ENCODE peak calls at places on chromosomes 3 and 15, in five cellular contexts. Y is kidney, N is left lung, G is colonic mucosa, D is astrocyte. A is an unnamed sample. For H3K4me1, the result is how much of the 10 kb centered on the place peaks cover.

GRCh38 chr15:41836072-41836471 is 2.6 kb upstream of the PLA2G4B start:
- DNase-seq in Y (no peak), N (no peak), G (no peak), D (no peak), A (no peak)

GRCh38 chr15:50380089-50380488 is 25.1 kb upstream of the GABPB1 start:
- DNase-seq in Y (no peak), N (no peak), G (no peak), D (no peak), A (no peak)

GRCh38 chr3:101842245-101842934 is 6.9 kb upstream of the NFKBIZ start:
- DNase-seq in Y (no peak), N (no peak), G (no peak), D (peak), A (no peak)

GRCh38 chr15:96338772-96339661 is 8.5 kb downstream of the NR2F2 start:
- DNase-seq in Y (no peak), N (no peak), G (peak), D (no peak), A (no peak)

GRCh38 chr3:150349314-150350097 is 58.6 kb upstream of the TSC22D2 start:
- DNase-seq in Y (no peak), N (peak), G (no peak), D (no peak), A (no peak)

GRCh38 chr3:53104762-53105161 is 25.5 kb downstream of the RFT1 start:
- DNase-seq in Y (no peak), N (no peak), G (no peak), D (no peak), A (no peak)

GRCh38 chr15:71414778-71415177 is 299.5 kb downstream of the THSD4 start:
- DNase-seq in Y (no peak), N (no peak), G (no peak), D (no peak), A (no peak)

GRCh38 chr3:169848741-169849140 is 21.0 kb downstream of the LRRC31 start:
- DNase-seq in Y (no peak), N (no peak), G (no peak), D (no peak), A (no peak)

GRCh38 chr3:32102289-32102688 is 4.1 kb upstream of the GPD1L start:
- DNase-seq in Y (no peak), N (no peak), G (no peak), D (no peak), A (no peak)

GRCh38 chr15:40825661-40826088 is 2.8 kb downstream of the PPP1R14D start:
- DNase-seq in Y (no peak), N (no peak), G (peak), D (no peak), A (peak)

GRCh38 chr3:109687626-109688025 is 350.3 kb upstream of the DPPA4 start:
- DNase-seq in Y (no peak), N (no peak), G (no peak), D (peak), A (no peak)

GRCh38 chr15:83118291-83118827 is 10.9 kb downstream of the TM6SF1 start:
- DNase-seq in Y (no peak), N (no peak), G (no peak), D (no peak), A (no peak)

GRCh38 chr3:147655236-147655635 is 246.1 kb downstream of the ZIC1 start:
- DNase-seq in Y (no peak), N (no peak), G (no peak), D (peak), A (no peak)

GRCh38 chr15:69926721-69927120 is 171.0 kb downstream of the TLE3 start:
- DNase-seq in Y (no peak), N (no peak), G (no peak), D (no peak), A (no peak)

GRCh38 chr15:98826658-98827057 is 178.3 kb downstream of the IGF1R start:
- DNase-seq in Y (no peak), N (no peak), G (no peak), D (no peak), A (no peak)

GRCh38 chr3:83193526-83193925 is 1432.1 kb upstream of the GBE1 start:
- DNase-seq in Y (no peak), N (no peak), G (no peak), D (peak), A (no peak)

GRCh38 chr3:169522595-169523529 is 140.7 kb downstream of the MECOM start:
- DNase-seq in Y (no peak), N (no peak), G (no peak), D (no peak), A (no peak)

GRCh38 chr3:188832961-188833615 is 338.7 kb upstream of the TPRG1 start:
- DNase-seq in Y (no peak), N (no peak), G (no peak), D (no peak), A (no peak)

GRCh38 chr3:60010778-60011177 is 961.0 kb upstream of the CFAP20DC start:
- DNase-seq in Y (no peak), N (no peak), G (peak), D (no peak), A (no peak)

GRCh38 chr15:50166216-50166615 is 15.8 kb upstream of the SLC27A2 start:
- DNase-seq in Y (no peak), N (no peak), G (no peak), D (peak), A (no peak)

GRCh38 chr3:73808862-73809509 is 184.2 kb upstream of the PDZRN3 start:
- DNase-seq in Y (no peak), N (no peak), G (no peak), D (peak), A (no peak)

GRCh38 chr3:147389265-147390175 is 16.8 kb downstream of the ZIC4 start:
- DNase-seq in Y (no peak), N (no peak), G (no peak), D (no peak), A (no peak)

GRCh38 chr15:79115971-79116370 is 25.4 kb upstream of the RASGRF1 start:
- DNase-seq in Y (no peak), N (no peak), G (no peak), D (no peak), A (no peak)

GRCh38 chr3:193842832-193843446 is 249.9 kb downstream of the OPA1 start:
- DNase-seq in Y (no peak), N (no peak), G (peak), D (no peak), A (no peak)

GRCh38 chr3:184240384-184241140 is 8.2 kb downstream of the ALG3 start:
- DNase-seq in Y (peak), N (no peak), G (no peak), D (no peak), A (no peak)

GRCh38 chr3:69063636-69064035 is 11.5 kb upstream of the TMF1 start:
- DNase-seq in Y (no peak), N (no peak), G (no peak), D (no peak), A (no peak)

GRCh38 chr3:113261996-113262665 is 50.8 kb downstream of the BOC start:
- DNase-seq in Y (no peak), N (no peak), G (no peak), D (peak), A (no peak)

GRCh38 chr15:63372753-63373152 is 8.9 kb downstream of the CA12 start:
- DNase-seq in Y (no peak), N (no peak), G (no peak), D (peak), A (no peak)

GRCh38 chr15:63370764-63371163 is 10.9 kb downstream of the CA12 start:
- DNase-seq in Y (no peak), N (peak), G (no peak), D (no peak), A (no peak)

GRCh38 chr15:63369766-63370165 is 11.9 kb downstream of the CA12 start:
- DNase-seq in Y (no peak), N (no peak), G (no peak), D (peak), A (no peak)

GRCh38 chr15:63372018-63372705 is 9.5 kb downstream of the CA12 start:
- DNase-seq in Y (no peak), N (peak), G (no peak), D (peak), A (peak)

DNA sequence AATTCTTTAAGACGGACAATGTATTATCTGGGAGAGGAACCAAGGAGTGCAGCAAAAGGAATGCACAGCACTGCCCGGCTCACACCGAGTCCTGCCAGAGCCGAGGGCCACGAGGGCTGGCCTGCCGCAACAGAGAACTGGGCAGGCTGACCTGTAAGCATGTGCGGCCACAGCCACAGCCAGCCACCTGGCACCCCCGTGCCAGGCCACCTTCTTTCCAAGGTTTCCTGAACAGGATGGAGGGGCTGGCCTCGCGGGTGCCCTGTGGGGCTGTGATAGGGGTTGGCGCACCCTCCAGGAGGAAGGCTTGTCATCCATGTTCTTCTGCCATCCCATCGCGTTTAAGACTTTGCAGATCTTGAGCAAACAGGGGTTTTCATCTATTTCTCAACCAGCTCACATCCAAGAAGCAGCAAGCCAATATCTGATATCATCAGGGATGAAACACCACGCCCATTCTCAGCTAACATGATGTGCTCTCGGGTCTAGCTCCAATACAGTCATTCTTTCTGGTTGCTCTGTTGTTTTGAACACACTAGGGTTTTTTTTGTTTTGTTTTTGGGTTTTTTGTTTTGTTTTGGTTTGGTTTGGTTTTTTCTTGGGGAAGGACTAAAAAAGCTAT is 10.2 kb downstream of the CA12 start:
- DNase-seq in Y (no peak), N (no peak), G (no peak), D (peak), A (no peak)
- H3K4me1 ChIP-seq in Y (under half), N (under half), G (under half), D (under half), A (under half)

DNA sequence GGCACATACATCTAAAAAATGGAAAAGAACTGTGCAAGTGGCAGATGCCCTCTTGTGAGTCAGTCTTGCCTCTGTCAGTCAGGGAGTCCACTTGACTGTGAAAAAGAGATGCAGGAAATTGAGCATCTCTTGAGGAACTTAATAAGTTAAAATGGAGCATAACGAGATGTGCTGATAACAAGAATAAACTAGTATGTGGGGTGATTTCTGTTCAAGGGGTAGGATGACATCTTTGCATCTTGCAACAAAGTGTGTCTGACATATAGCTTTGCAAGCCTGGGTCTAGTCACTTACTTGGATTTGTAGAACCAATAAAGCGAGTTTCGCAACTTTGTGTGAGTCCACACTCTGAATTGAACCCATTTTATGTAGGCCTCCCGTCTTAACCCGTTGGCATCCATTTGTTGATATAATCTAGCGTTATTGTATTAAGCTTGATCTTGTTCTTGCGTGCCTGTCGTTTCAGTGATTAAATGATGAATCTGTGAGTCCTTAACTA is 2.2 kb downstream of the USP3 start:
- DNase-seq in Y (no peak), N (no peak), G (peak), D (peak), A (no peak)
- H3K4me1 ChIP-seq in Y (under half), N (under half), G (under half), D (half or more), A (half or more)

DNA sequence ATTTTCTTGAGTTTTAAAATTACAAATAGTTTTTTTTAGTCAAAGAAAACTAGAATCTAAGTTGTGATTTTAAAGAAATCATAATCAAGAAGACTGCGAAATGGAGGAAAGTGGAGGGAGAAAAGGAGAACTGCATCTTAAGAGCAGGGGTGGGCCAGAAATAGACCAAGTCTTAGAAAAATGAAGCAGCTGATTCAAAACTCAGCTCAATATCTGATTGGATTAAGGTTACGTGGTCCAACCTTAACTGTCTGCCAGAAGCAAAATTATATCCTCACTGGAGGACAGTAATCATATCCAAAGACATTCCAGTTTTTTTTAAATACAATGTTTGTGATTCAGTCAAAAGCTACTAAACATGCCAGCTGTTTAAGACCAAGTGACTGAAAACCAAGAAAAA is 41.4 kb downstream of the CHSY1 start:
- DNase-seq in Y (no peak), N (no peak), G (no peak), D (no peak), A (no peak)
- H3K4me1 ChIP-seq in Y (under half), N (under half), G (under half), D (under half), A (under half)

GRCh38 chr15:48559270-48559669 is 86.2 kb downstream of the FBN1 start:
- DNase-seq in Y (peak), N (peak), G (no peak), D (peak), A (peak)
- H3K4me1 ChIP-seq in Y (under half), N (under half), G (under half), D (half or more), A (under half)

DNA sequence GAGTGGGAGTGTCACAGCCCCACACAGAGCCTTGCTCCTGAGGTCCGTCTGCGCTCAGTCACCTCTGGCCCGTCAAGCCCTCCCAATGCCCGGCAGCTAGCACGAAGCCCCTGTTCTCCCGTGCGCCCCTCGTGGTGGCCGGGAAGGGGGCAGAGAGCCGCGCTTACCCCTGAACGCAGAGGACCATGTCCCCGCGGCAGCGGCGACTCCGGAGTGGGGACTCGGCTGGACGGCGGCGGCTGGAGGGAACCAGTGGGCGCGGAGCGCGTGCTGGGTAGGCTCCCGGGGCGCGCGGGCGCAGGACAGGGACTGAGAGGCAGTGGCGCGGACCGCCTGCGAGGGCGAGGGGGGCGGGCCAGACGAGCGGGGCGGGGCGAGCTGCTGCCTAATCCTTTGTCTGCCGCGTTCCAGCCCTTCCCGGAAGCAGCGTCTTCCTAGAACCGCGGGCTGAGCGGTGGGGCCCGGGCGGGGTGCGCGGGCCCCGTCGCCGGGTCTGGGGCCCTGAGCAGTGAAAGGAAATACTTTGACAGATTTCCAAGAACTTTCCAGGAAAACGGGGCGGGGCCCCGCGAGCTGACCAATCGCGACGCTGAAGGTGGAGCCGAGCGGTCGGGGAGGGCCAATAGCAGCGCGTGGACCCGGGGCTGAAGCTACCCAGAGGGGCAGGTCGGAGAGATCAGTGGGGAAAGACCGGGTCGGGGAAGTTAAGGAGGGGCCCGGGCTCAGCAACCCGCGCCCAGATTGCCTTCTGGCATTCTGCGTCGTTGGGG is at the start of gene CISH:
- DNase-seq in Y (peak), N (peak), G (peak), D (peak), A (peak)
- H3K4me1 ChIP-seq in Y (under half), N (under half), G (under half), D (under half), A (under half)

A was measured in hepatocyte.